ENCODE peak calls at places on chromosome 12, in five cellular contexts. Q is AML-193; V is testis; T is HTR-8/SVneo; H is stimulated activated CD4-positive, alpha-beta T cell treated with anti-CD3 and anti-CD28 coated beads, Interleukin-12 subunit alpha, Interleukin-12 subunit beta, amount 100 ng/mL, for 4 hours. M is an unnamed sample.

GRCh38 chr12:44588651-44589050 is 287.5 kb downstream of the NELL2 start:
- DNase-seq in T (no peak), V (no peak), Q (no peak), H (no peak), M (no peak)

GRCh38 chr12:19915392-19916192 is 452.7 kb upstream of the PDE3A start:
- DNase-seq in T (peak), Q (peak), V (no peak), H (no peak), M (no peak)

GRCh38 chr12:74971201-74971600 is 238.4 kb downstream of the KCNC2 start:
- DNase-seq in T (no peak), V (no peak), H (no peak), Q (no peak), M (no peak)

GRCh38 chr12:121872546-121873223 is 14.0 kb upstream of the HPD start:
- DNase-seq in Q (no peak), T (peak), V (no peak), H (no peak), M (no peak)

GRCh38 chr12:14937014-14937413 is 1.3 kb downstream of the ERP27 start:
- DNase-seq in H (no peak), Q (no peak), V (no peak), T (no peak), M (no peak)

GRCh38 chr12:66008985-66009384 is 121.6 kb downstream of the LLPH start:
- DNase-seq in Q (no peak), V (no peak), T (no peak), H (no peak), M (no peak)

GRCh38 chr12:131213896-131214442 is 260.3 kb downstream of the ADGRD1 start:
- DNase-seq in Q (no peak), V (no peak), T (no peak), H (no peak), M (no peak)

GRCh38 chr12:5487971-5488955 is 56.4 kb downstream of the NTF3 start:
- DNase-seq in T (no peak), V (no peak), H (no peak), Q (no peak), M (no peak)

GRCh38 chr12:74885775-74886174 is 323.9 kb downstream of the KCNC2 start:
- DNase-seq in T (no peak), H (no peak), V (no peak), Q (no peak), M (no peak)

GRCh38 chr12:79360936-79361335 is 329.8 kb downstream of the PAWR start:
- DNase-seq in V (no peak), H (no peak), T (no peak), Q (no peak), M (no peak)

GRCh38 chr12:49346659-49347306 is at the start of gene DNAJC22:
- DNase-seq in V (peak), Q (no peak), H (no peak), T (no peak), M (peak)

GRCh38 chr12:57138526-57139272 is 8.7 kb downstream of the LRP1-AS start:
- DNase-seq in T (no peak), Q (no peak), V (no peak), H (no peak), M (no peak)

GRCh38 chr12:52063986-52064649 is 5.7 kb upstream of the ATG101 start:
- DNase-seq in Q (no peak), T (no peak), H (no peak), V (peak), M (no peak)

GRCh38 chr12:119182701-119183493 is 4.2 kb downstream of the HSPB8 start:
- DNase-seq in V (no peak), Q (no peak), T (no peak), H (no peak), M (no peak)

GRCh38 chr12:96210376-96211055 is 16.3 kb downstream of the ELK3 start:
- DNase-seq in H (peak), T (no peak), V (no peak), Q (no peak), M (no peak)

GRCh38 chr12:39431797-39432196 is 11.1 kb downstream of the KIF21A start:
- DNase-seq in H (no peak), Q (no peak), T (no peak), V (no peak), M (no peak)

GRCh38 chr12:131222271-131223139 is 268.8 kb downstream of the ADGRD1 start:
- DNase-seq in V (no peak), Q (no peak), H (no peak), T (no peak), M (peak)

GRCh38 chr12:124688356-124688992 is 121.1 kb upstream of the NCOR2 start:
- DNase-seq in T (no peak), Q (no peak), V (no peak), H (no peak), M (no peak)